ENCODE peak calls at places on chromosomes 2 and 18, in six cellular contexts. One of them, this sample, is unnamed.

GRCh38 chr2:19362094-19362649 is 3.7 kb upstream of the OSR1 start:
- DNase-seq in activated CD8-positive, alpha-beta memory T cell treated with anti-CD3 and anti-CD28 coated beads for 24 hours: peak; percentile 59
- DNase-seq in EH: peak; percentile 44
- DNase-seq in NCI-H1694: peak; percentile 53
- DNase-seq in activated gamma-delta T cell: no peak
- DNase-seq in midbrain: no peak
- DNase-seq in this sample: no peak

GRCh38 chr2:15059870-15060617 is 427.5 kb downstream of the LRATD1 start:
- DNase-seq in activated CD8-positive, alpha-beta memory T cell treated with anti-CD3 and anti-CD28 coated beads for 24 hours: no peak
- DNase-seq in EH: no peak
- DNase-seq in NCI-H1694: no peak
- DNase-seq in midbrain: no peak
- DNase-seq in activated gamma-delta T cell: no peak
- DNase-seq in this sample: no peak

GRCh38 chr2:58098254-58099096 is 51.9 kb downstream of the VRK2 start:
- DNase-seq in EH: peak; percentile 51
- DNase-seq in midbrain: no peak
- DNase-seq in NCI-H1694: no peak
- DNase-seq in activated CD8-positive, alpha-beta memory T cell treated with anti-CD3 and anti-CD28 coated beads for 24 hours: no peak
- DNase-seq in activated gamma-delta T cell: no peak
- DNase-seq in this sample: no peak

GRCh38 chr2:218567797-218568189 is 358 bp downstream of the USP37 start:
- DNase-seq in activated CD8-positive, alpha-beta memory T cell treated with anti-CD3 and anti-CD28 coated beads for 24 hours: no peak
- DNase-seq in NCI-H1694: no peak
- DNase-seq in activated gamma-delta T cell: peak; percentile 51
- DNase-seq in EH: no peak
- DNase-seq in midbrain: peak; percentile 53
- DNase-seq in this sample: no peak

GRCh38 chr18:47915930-47916329 is 14.5 kb downstream of the SMAD2 start:
- DNase-seq in activated CD8-positive, alpha-beta memory T cell treated with anti-CD3 and anti-CD28 coated beads for 24 hours: no peak
- DNase-seq in NCI-H1694: no peak
- DNase-seq in midbrain: no peak
- DNase-seq in EH: no peak
- DNase-seq in activated gamma-delta T cell: no peak
- DNase-seq in this sample: no peak

GRCh38 chr2:69592511-69592910 is 51.0 kb downstream of the AAK1 start:
- DNase-seq in NCI-H1694: no peak
- DNase-seq in midbrain: no peak
- DNase-seq in activated gamma-delta T cell: no peak
- DNase-seq in activated CD8-positive, alpha-beta memory T cell treated with anti-CD3 and anti-CD28 coated beads for 24 hours: no peak
- DNase-seq in EH: no peak
- DNase-seq in this sample: no peak

GRCh38 chr18:58526425-58527115 is 102.3 kb downstream of the ALPK2 start:
- DNase-seq in activated CD8-positive, alpha-beta memory T cell treated with anti-CD3 and anti-CD28 coated beads for 24 hours: no peak
- DNase-seq in EH: no peak
- DNase-seq in NCI-H1694: no peak
- DNase-seq in activated gamma-delta T cell: no peak
- DNase-seq in midbrain: no peak
- DNase-seq in this sample: no peak

GRCh38 chr2:149431337-149431736 is 101.0 kb downstream of the LYPD6 start:
- DNase-seq in midbrain: no peak
- DNase-seq in NCI-H1694: no peak
- DNase-seq in activated gamma-delta T cell: no peak
- DNase-seq in activated CD8-positive, alpha-beta memory T cell treated with anti-CD3 and anti-CD28 coated beads for 24 hours: no peak
- DNase-seq in EH: peak; percentile 71
- DNase-seq in this sample: no peak

GRCh38 chr2:72210470-72210869 is 62.8 kb upstream of the CYP26B1 start:
- DNase-seq in EH: no peak
- DNase-seq in activated CD8-positive, alpha-beta memory T cell treated with anti-CD3 and anti-CD28 coated beads for 24 hours: no peak
- DNase-seq in activated gamma-delta T cell: no peak
- DNase-seq in NCI-H1694: no peak
- DNase-seq in midbrain: no peak
- DNase-seq in this sample: no peak

GRCh38 chr2:222399038-222399783 is 25.1 kb upstream of the SGPP2 start:
- DNase-seq in EH: no peak
- DNase-seq in NCI-H1694: peak; percentile 74
- DNase-seq in activated CD8-positive, alpha-beta memory T cell treated with anti-CD3 and anti-CD28 coated beads for 24 hours: no peak
- DNase-seq in activated gamma-delta T cell: no peak
- DNase-seq in midbrain: no peak
- DNase-seq in this sample: no peak